ENCODE peak calls at places on chromosomes 3 and 15, in five cellular contexts. Y, I, L, H and Q are unnamed samples. For H3K27me3 and H3K4me1, the result is how much of the 10 kb centered on the place peaks cover.

GRCh38 chr3:169659858-169660614 is 3.5 kb downstream of the MECOM start:
- DNase-seq in Y (peak), I (no peak), L (no peak), H (no peak), Q (no peak)

GRCh38 chr3:24401090-24401810 is 93.4 kb downstream of the THRB start:
- DNase-seq in Y (no peak), I (no peak), L (no peak), H (no peak), Q (no peak)

GRCh38 chr3:130841357-130841756 is 52.5 kb upstream of the ATP2C1 start:
- DNase-seq in Y (no peak), I (no peak), L (no peak), H (no peak), Q (no peak)

GRCh38 chr3:133931084-133931483 is 35.4 kb upstream of the RAB6B start:
- DNase-seq in Y (no peak), I (no peak), L (no peak), H (no peak), Q (no peak)

GRCh38 chr15:29106551-29107290 is 162.9 kb downstream of the NSMCE3 start:
- DNase-seq in Y (no peak), I (peak), L (peak), H (no peak), Q (no peak)

GRCh38 chr15:91891101-91891500 is 37.6 kb downstream of the SLCO3A1 start:
- DNase-seq in Y (no peak), I (no peak), L (no peak), H (no peak), Q (no peak)

GRCh38 chr3:53675022-53675697 is 171.1 kb downstream of the CHDH start:
- DNase-seq in Y (no peak), I (no peak), L (no peak), H (no peak), Q (no peak)

GRCh38 chr3:21673393-21673792 is 77.6 kb downstream of the ZNF385D start:
- DNase-seq in Y (no peak), I (no peak), L (no peak), H (no peak), Q (no peak)

GRCh38 chr3:196569003-196569516 is 600 bp downstream of the FBXO45 start:
- DNase-seq in Y (peak), I (peak), L (peak), H (peak), Q (no peak)

GRCh38 chr3:108218811-108219210 is 3.4 kb downstream of the IFT57 start:
- DNase-seq in Y (no peak), I (no peak), L (no peak), H (no peak), Q (no peak)

DNA sequence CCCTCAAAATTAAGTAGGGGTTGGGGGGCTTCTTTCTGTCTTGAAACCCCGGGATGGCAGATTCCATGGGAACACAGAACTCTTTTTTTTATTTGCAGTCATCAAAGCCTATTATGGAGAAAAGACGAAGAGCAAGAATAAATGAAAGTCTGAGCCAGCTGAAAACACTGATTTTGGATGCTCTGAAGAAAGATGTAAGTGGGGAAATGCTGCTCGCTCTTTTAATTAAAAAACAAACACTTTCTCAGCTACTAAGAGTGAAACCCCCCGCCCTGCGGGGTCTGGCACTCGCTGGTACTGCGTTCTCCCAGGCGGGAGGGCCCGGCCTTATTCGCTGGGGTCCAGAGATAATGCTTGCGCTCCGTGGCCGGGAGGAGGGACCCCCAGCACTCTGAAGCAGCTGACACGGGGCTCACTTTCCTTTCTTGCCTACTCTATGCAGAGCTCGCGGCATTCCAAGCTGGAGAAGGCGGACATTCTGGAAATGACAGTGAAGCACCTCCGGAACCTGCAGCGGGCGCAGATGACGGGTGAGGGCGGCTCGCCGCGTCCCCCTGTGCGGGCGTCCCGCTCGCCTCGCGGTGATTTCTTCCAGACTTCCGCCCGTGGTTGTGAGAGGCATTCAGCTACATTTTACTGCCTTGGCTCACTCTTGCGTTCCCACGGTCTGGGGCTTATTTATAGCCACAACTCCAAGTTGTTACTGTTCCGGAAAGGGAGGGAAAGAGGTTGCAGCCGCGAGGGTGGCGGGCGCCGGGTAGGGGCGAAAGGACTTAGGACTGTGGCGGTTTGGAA is 768 bp downstream of the HES1 start:
- DNase-seq in Y (peak), I (peak), L (peak), H (peak), Q (peak)
- TF ChIP-seq CTCF in Y (no peak), I (no peak), L (no peak), H (no peak), Q (no peak)

GRCh38 chr3:46883252-46884185 is 6.0 kb downstream of the PTH1R start:
- DNase-seq in Y (no peak), I (no peak), L (no peak), H (no peak), Q (no peak)

GRCh38 chr3:46881819-46882376 is 4.4 kb downstream of the PTH1R start:
- DNase-seq in Y (no peak), I (no peak), L (no peak), H (no peak), Q (no peak)

GRCh38 chr3:46878796-46879436 is 1.4 kb downstream of the PTH1R start:
- DNase-seq in Y (no peak), I (no peak), L (no peak), H (no peak), Q (no peak)

GRCh38 chr3:46882377-46883015 is 5.0 kb downstream of the PTH1R start:
- DNase-seq in Y (no peak), I (no peak), L (no peak), H (no peak), Q (peak)

DNA sequence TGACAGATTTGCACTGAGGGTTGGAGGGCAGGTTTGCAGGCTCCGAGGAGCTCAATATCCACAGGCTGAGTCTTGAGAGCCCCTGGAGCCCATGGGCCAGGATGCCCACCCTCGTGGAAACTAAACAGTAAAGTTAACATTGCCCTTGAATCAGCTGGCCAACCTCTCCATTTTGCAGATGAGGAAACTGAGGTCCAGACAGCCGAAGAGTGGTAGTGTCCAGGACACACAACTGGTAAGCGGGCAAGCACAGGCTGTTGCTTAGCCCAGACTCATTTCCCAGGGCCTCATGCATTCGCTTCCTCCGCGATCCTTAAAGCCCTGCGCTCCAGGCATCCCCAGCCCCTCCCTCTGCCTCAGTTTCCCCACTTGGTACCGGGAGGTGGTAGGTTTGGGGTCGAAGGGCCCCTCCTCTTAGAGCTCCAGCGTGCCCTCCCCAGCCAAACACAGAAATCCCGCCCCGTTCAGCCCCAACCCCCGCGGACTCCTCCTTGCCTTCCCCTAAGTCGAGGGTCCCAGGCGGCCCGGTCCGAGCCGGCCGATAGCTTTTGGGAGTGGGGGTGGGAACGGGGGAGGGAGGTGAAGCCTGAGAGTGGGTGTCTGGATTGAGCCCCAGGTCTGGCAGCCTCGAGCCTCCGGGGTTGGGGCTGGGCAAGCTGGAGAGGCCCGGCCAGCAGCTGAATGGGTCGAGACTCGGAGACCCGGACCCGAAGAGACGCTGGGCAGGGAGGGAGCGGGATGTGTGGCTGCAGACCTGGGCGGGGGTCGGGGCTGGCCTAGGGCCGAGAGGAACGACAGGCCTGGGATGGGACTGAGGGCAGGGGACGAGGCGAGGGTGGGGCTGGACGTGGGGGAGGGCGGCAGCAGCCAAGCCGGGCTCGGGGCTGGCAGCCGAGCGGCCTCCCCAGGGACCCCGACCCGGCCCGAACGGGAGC is 3.6 kb downstream of the PTH1R start:
- DNase-seq in Y (no peak), I (no peak), L (no peak), H (no peak), Q (no peak)
- H3K27me3 ChIP-seq in Y (under half), I (under half), L (half or more), H (under half), Q (under half)

DNA sequence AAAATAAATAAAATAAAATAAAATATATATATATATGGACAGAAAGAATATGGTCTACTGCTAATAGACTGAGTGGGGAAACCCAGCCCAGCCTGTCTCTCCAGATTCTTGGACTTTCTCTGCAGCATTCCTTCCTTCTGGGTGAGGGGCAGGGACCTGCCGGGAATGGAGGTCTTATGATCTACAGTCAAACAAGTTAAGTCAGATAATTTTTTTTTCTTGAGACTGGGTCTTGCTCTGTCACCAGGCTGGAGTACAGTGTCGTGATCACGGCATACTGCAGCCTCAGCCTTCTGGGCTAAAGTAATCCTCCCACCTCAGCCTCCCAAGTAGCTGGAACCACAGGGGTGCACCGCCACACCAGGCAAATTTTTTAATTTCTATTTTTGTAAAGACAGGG is 33.5 kb upstream of the ZNF774 start:
- DNase-seq in Y (no peak), I (no peak), L (no peak), H (no peak), Q (no peak)
- H3K4me1 ChIP-seq in Y (under half), I (under half), L (under half), H (under half), Q (under half)

GRCh38 chr15:75758071-75758872 is 45.6 kb upstream of the CSPG4 start:
- DNase-seq in Y (peak), I (peak), L (peak), H (peak), Q (peak)
- TF ChIP-seq CTCF in Y (peak), I (peak), L (peak), H (no peak), Q (peak)